ENCODE peak calls at places on chromosomes 11 and 22, in four cellular contexts. One of them, this sample, is unnamed.

GRCh38 chr11:121961228-121961860 is 154.7 kb downstream of the BLID start:
- DNase-seq in HepG2: no peak
- DNase-seq in K562: no peak
- DNase-seq in GM12878: no peak
- DNase-seq in this sample: no peak

GRCh38 chr11:80155412-80156017 is 714.7 kb upstream of the TENM4 start:
- DNase-seq in HepG2: peak; percentile 21
- DNase-seq in GM12878: no peak
- DNase-seq in K562: peak; percentile 5
- DNase-seq in this sample: peak; percentile 12

GRCh38 chr11:88280673-88281316 is 56.7 kb downstream of the CTSC start:
- DNase-seq in HepG2: no peak
- DNase-seq in GM12878: no peak
- DNase-seq in K562: no peak
- DNase-seq in this sample: no peak

GRCh38 chr22:27329471-27329870 is 472.1 kb downstream of the MN1 start:
- DNase-seq in GM12878: no peak
- DNase-seq in HepG2: no peak
- DNase-seq in K562: no peak
- DNase-seq in this sample: no peak

GRCh38 chr11:76512851-76513653 is 68.2 kb downstream of the EMSY start:
- DNase-seq in GM12878: no peak
- DNase-seq in HepG2: no peak
- DNase-seq in K562: no peak
- DNase-seq in this sample: no peak

GRCh38 chr11:121465709-121466062 is 12.9 kb upstream of the SORL1-AS1 start:
- DNase-seq in K562: no peak
- DNase-seq in GM12878: no peak
- DNase-seq in HepG2: no peak
- DNase-seq in this sample: no peak

GRCh38 chr11:15150507-15150906 is 35.8 kb downstream of the INSC start:
- DNase-seq in GM12878: no peak
- DNase-seq in K562: no peak
- DNase-seq in HepG2: no peak
- DNase-seq in this sample: no peak

GRCh38 chr11:102328748-102329147 is 11.5 kb downstream of the BIRC3 start:
- DNase-seq in HepG2: no peak
- DNase-seq in GM12878: no peak
- DNase-seq in K562: no peak
- DNase-seq in this sample: no peak

DNA sequence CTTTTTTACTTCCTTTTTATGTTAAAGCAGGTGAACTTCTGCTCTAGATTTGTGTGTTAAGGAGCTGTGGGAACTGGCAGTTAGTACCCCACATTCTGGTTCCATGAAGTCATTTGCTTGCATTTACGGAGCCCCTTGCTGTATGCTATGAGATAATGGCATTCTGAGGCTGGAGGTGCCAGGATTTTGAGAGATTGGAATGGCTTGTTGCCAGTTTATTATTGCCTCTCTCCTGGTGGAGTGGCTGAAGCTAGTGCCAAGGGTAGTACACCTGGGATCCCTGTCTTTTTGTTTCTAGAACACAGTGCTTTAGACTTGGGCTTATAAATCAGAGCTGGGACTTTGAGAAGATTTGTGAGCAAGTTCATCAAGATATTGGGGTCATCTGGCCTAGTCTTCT is 73.8 kb downstream of the STIM1 start:
- DNase-seq in K562: no peak
- DNase-seq in GM12878: no peak
- DNase-seq in HepG2: no peak
- DNase-seq in this sample: no peak
- TF ChIP-seq TARDBP in K562: no peak
- TF ChIP-seq TARDBP in GM12878: no peak
- TF ChIP-seq TARDBP in HepG2: no peak
- TF ChIP-seq TARDBP in this sample: no peak

GRCh38 chr11:111734383-111735261 is 31.6 kb downstream of the PPP2R1B start:
- DNase-seq in K562: no peak
- DNase-seq in HepG2: no peak
- DNase-seq in GM12878: no peak
- DNase-seq in this sample: no peak
- TF ChIP-seq FOXK2 in K562: no peak
- TF ChIP-seq FOXK2 in HepG2: no peak
- TF ChIP-seq FOXK2 in GM12878: no peak
- TF ChIP-seq FOXK2 in this sample: no peak

GRCh38 chr11:78039391-78039918 is 16.4 kb upstream of the KCTD14 start:
- DNase-seq in HepG2: no peak
- DNase-seq in K562: no peak
- DNase-seq in GM12878: no peak
- DNase-seq in this sample: no peak

GRCh38 chr11:78039919-78040671 is 17.0 kb upstream of the KCTD14 start:
- DNase-seq in GM12878: no peak
- DNase-seq in HepG2: peak; percentile 67
- DNase-seq in K562: peak; percentile 82
- DNase-seq in this sample: peak; percentile 53

GRCh38 chr11:78040691-78041379 is 17.8 kb upstream of the KCTD14 start:
- DNase-seq in HepG2: no peak
- DNase-seq in K562: peak; percentile 66
- DNase-seq in GM12878: no peak
- DNase-seq in this sample: no peak

GRCh38 chr11:78042858-78043257 is 19.8 kb upstream of the KCTD14 start:
- DNase-seq in K562: no peak
- DNase-seq in GM12878: no peak
- DNase-seq in HepG2: no peak
- DNase-seq in this sample: no peak

DNA sequence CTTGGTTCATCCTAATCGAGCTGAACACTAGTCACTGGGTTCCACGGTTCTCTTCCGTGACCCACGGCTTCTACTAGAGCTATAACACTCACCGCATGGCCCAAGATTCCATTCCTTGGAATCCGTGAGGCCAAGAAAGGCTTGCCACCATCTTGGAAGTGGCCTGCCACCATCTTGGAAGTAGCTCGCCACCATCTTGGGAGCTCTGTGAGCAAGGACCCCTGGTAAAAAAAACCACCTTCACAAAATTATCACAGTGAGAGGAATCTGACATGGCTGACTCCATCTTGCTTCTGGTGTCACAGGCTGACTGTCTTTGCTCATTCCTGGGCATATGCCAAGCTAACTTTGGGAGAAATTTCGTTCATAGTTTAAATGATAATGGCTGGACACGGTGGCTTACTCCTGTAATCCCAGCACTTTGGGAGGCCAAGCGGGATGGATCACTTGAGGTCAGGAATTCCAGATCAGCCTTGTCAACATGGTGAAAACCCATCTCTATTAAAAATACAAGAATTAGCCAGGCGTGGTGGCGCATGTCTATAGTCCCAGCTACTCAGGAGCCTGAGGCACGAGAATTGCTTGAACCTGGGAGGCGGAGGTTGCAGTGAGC is 18.9 kb upstream of the KCTD14 start:
- DNase-seq in K562: no peak
- DNase-seq in HepG2: no peak
- DNase-seq in GM12878: no peak
- DNase-seq in this sample: no peak
- TF ChIP-seq BHLHE40 in K562: no peak
- TF ChIP-seq BHLHE40 in HepG2: no peak
- TF ChIP-seq BHLHE40 in GM12878: no peak
- TF ChIP-seq BHLHE40 in this sample: no peak

GRCh38 chr11:29656557-29656956 is 360.3 kb downstream of the KCNA4 start:
- DNase-seq in HepG2: no peak
- DNase-seq in K562: no peak
- DNase-seq in GM12878: no peak
- DNase-seq in this sample: no peak

GRCh38 chr11:29657709-29658108 is 359.1 kb downstream of the KCNA4 start:
- DNase-seq in HepG2: no peak
- DNase-seq in K562: no peak
- DNase-seq in GM12878: no peak
- DNase-seq in this sample: no peak
- TF ChIP-seq TARDBP in HepG2: no peak
- TF ChIP-seq TARDBP in K562: no peak
- TF ChIP-seq TARDBP in GM12878: no peak
- TF ChIP-seq TARDBP in this sample: no peak

This sample was measured in HEK293T.